ENCODE peak calls at places on chromosomes 7 and 10, in seven cellular contexts. A is heart right ventricle, T is lower lobe of right lung, Y is hepatocyte, H is IMR-90, W is neural progenitor cell, E is HepG2. L is an unnamed sample.

GRCh38 chr10:30791197-30791611 is 161.7 kb upstream of the LYZL2 start:
- DNase-seq in W (no peak), H (no peak), Y (no peak), T (no peak), E (no peak), A (no peak), L (no peak)

GRCh38 chr10:110501142-110501937 is 3.6 kb downstream of the DUSP5 start:
- DNase-seq in W (peak; percentile 56), T (peak; percentile 91), Y (peak; percentile 92), H (peak; percentile 95), A (peak; percentile 85), E (peak; percentile 59), L (peak; percentile 74)

GRCh38 chr7:157136372-157136771 is 2.4 kb upstream of the UBE3C start:
- DNase-seq in T (no peak), A (no peak), Y (peak; percentile 50), W (no peak), E (peak; percentile 49), H (peak; percentile 94), L (no peak)

GRCh38 chr10:30348378-30348776 is 701 bp downstream of the MTPAP start:
- DNase-seq in A (no peak), H (peak; percentile 2), T (no peak), E (no peak), Y (no peak), W (no peak), L (no peak)

GRCh38 chr7:4173615-4174014 is 508.5 kb upstream of the FOXK1 start:
- DNase-seq in T (no peak), Y (no peak), W (no peak), E (no peak), A (no peak), H (no peak), L (no peak)

GRCh38 chr10:86520871-86521619 is 547 bp downstream of the WAPL start:
- DNase-seq in Y (peak; percentile 74), W (peak; percentile 71), T (peak; percentile 73), H (peak; percentile 42), A (peak; percentile 49), E (peak; percentile 40), L (peak; percentile 47)

GRCh38 chr10:48475943-48476278 is 129.0 kb downstream of the ARHGAP22 start:
- DNase-seq in A (no peak), T (no peak), W (no peak), H (no peak), E (no peak), Y (no peak), L (no peak)

GRCh38 chr7:79610905-79611304 is 157.4 kb upstream of the MAGI2 start:
- DNase-seq in A (no peak), E (no peak), T (no peak), H (no peak), W (peak; percentile 19), Y (peak; percentile 11), L (no peak)

GRCh38 chr10:11175823-11176243 is 158.2 kb downstream of the CELF2 start:
- DNase-seq in T (no peak), W (no peak), H (no peak), Y (no peak), A (no peak), E (no peak), L (no peak)

GRCh38 chr7:102029616-102030015 is 212.2 kb downstream of the CUX1 start:
- DNase-seq in Y (no peak), A (no peak), W (no peak), T (no peak), E (no peak), H (no peak), L (no peak)

GRCh38 chr10:75408512-75408881 is 6.9 kb upstream of the ZNF503 start:
- DNase-seq in W (peak; percentile 63), H (no peak), A (peak; percentile 30), T (no peak), E (no peak), Y (peak; percentile 35), L (no peak)

GRCh38 chr7:145497911-145498525 is 618.6 kb upstream of the CNTNAP2 start:
- DNase-seq in H (no peak), E (no peak), W (no peak), Y (no peak), A (no peak), T (no peak), L (no peak)

GRCh38 chr10:73183882-73184281 is 16.0 kb downstream of the FAM149B1 start:
- DNase-seq in W (no peak), Y (no peak), A (no peak), E (no peak), T (no peak), H (peak; percentile 75), L (no peak)

GRCh38 chr10:77163670-77164348 is 473.8 kb downstream of the KCNMA1 start:
- DNase-seq in W (no peak), E (peak; percentile 24), H (peak; percentile 99), Y (peak; percentile 88), A (no peak), T (no peak), L (no peak)

GRCh38 chr10:3033925-3034324 is 33.4 kb upstream of the PFKP start:
- DNase-seq in W (no peak), T (no peak), H (no peak), A (no peak), Y (no peak), E (no peak), L (no peak)
- H3K27ac ChIP-seq in W (no peak overlapping the region), T (no peak overlapping the region), H (no peak overlapping the region), A (no peak overlapping the region), Y (no peak overlapping the region), E (no peak overlapping the region), L (no peak overlapping the region)

DNA sequence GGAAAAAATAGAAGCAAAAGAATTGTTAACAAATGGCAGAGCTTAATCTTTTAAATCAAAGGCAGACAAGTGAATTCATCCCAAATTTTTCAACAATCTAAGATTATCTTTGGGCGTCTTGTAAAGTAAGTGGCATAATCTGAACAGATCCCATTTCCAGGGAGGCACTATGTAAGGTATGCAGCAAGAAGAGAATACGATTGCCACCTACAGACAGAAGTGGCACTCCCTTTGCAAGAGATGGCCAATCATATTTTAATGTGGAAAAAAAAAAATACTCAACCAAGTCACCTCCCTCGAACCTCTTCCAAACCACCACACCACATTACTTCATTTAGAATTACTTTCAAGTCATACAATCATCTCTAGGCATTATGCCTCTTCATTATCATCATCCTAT is 4.0 kb downstream of the GFRA1 start:
- DNase-seq in H (no peak), E (no peak), A (no peak), Y (no peak), T (no peak), W (no peak), L (no peak)
- TF ChIP-seq CTCF in H (no peak), E (no peak), A (no peak), Y (no peak), T (no peak), W (no peak), L (no peak)

GRCh38 chr7:98278936-98279335 is 2.5 kb upstream of the BRI3 start:
- DNase-seq in H (no peak), A (no peak), E (no peak), T (no peak), W (no peak), Y (no peak), L (no peak)

GRCh38 chr7:98280791-98281756 is at the start of gene BRI3:
- DNase-seq in A (peak; percentile 95), T (peak; percentile 94), Y (peak; percentile 98), W (peak; percentile 97), H (peak; percentile 73), E (peak; percentile 78), L (peak; percentile 81)

GRCh38 chr7:98280296-98280695 is 1.2 kb upstream of the BRI3 start:
- DNase-seq in T (no peak), A (no peak), E (no peak), W (no peak), Y (no peak), H (no peak), L (no peak)

GRCh38 chr7:98278408-98278807 is 3.1 kb upstream of the BRI3 start:
- DNase-seq in H (no peak), A (no peak), Y (no peak), T (no peak), E (peak; percentile 24), W (no peak), L (no peak)

DNA sequence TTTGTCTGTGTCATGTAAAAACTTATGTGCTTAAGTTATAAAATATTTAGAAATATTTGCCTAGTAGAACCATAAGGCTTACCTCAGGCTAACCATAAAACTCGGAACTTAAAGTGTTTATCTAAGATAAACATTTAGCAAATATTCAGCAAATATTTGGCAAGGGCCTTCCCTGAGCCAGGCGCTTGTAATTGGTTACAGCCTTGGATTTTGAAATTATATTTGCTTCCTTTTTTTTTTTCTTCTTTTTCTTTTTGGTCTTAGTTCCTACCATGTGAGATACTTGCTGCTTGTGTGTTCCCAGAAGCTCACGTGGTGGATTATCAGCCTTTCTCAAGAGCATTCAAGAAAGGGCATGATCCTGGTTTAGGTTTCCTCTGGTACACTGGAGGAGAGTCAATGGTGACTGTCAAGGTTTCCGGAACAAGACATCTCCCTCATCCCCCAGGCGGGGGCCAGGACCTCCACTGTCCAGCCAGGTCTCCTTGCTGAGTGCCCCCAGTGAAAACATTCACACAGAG is 5.2 kb upstream of the BRI3 start:
- DNase-seq in H (peak; percentile 67), A (no peak), W (no peak), E (peak; percentile 64), T (peak; percentile 67), Y (peak; percentile 68), L (no peak)
- H3K27ac ChIP-seq in H (peak overlapping the region; percentile 53), A (peak overlapping the region; percentile 66), W (no peak overlapping the region), E (peak overlapping the region; percentile 35), T (peak overlapping the region; percentile 69), Y (peak overlapping the region; percentile 78), L (no peak overlapping the region)

GRCh38 chr7:9502269-9502668 is 1068.9 kb downstream of the NXPH1 start:
- DNase-seq in Y (no peak), E (no peak), A (no peak), T (no peak), H (no peak), W (no peak), L (no peak)

DNA sequence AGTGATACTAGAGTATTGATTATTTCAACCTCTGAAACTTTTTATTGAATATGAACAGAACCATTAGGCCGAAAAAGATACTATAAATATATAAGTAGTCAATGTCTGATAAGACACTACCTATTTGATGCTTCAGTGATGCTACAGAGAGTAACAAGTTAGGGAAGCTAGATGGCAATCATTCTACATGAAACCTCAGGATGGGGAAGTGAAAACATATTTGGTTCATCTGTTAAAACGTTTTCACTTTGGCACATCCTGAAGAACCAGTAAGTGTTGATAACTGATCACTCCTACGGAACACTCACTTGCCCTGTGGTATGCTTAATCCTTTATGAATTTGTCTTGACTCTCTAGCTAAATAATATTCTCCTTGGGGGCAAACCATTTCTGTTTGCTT is 1064.9 kb downstream of the NXPH1 start:
- DNase-seq in Y (no peak), W (no peak), T (no peak), A (no peak), E (no peak), H (no peak), L (no peak)
- TF ChIP-seq CTCF in Y (no peak), W (no peak), T (no peak), A (no peak), E (no peak), H (no peak), L (no peak)

GRCh38 chr10:12531305-12531738 is 182.0 kb downstream of the CAMK1D start:
- DNase-seq in A (peak; percentile 52), T (no peak), E (no peak), Y (no peak), H (peak; percentile 18), W (no peak), L (no peak)
- H3K27ac ChIP-seq in A (no peak overlapping the region), T (no peak overlapping the region), E (no peak overlapping the region), Y (no peak overlapping the region), H (no peak overlapping the region), W (no peak overlapping the region), L (no peak overlapping the region)

GRCh38 chr7:112063974-112064373 is 142.2 kb downstream of the DOCK4 start:
- DNase-seq in E (no peak), H (no peak), W (no peak), Y (no peak), T (no peak), A (no peak), L (no peak)
- TF ChIP-seq CTCF in E (no peak), H (no peak), W (no peak), Y (no peak), T (no peak), A (no peak), L (no peak)

L was measured in dorsolateral prefrontal cortex.